ENCODE peak calls at places on chromosomes 16 and 17, in six cellular contexts. T, A, G, X, F and Y are unnamed samples.

GRCh38 chr17:41656249-41657023 is 32.1 kb upstream of the KRT17 start:
- DNase-seq in F (no peak), G (no peak), A (no peak), X (peak; percentile 74), T (no peak), Y (no peak)

GRCh38 chr17:16036261-16036660 is 36.6 kb downstream of the TTC19 start:
- DNase-seq in A (no peak), F (no peak), T (no peak), X (no peak), G (no peak), Y (no peak)

GRCh38 chr17:74529243-74529642 is 2.0 kb downstream of the CD300LB start:
- DNase-seq in G (no peak), X (no peak), F (no peak), T (no peak), A (no peak), Y (no peak)

GRCh38 chr17:28755486-28755885 is 11.7 kb downstream of the TRAF4 start:
- DNase-seq in G (peak; percentile 35), X (no peak), F (no peak), A (peak; percentile 54), T (no peak), Y (no peak)

GRCh38 chr17:3535253-3535995 is 22.2 kb downstream of the TRPV3 start:
- DNase-seq in G (no peak), T (no peak), F (peak; percentile 49), A (peak; percentile 74), X (no peak), Y (peak; percentile 72)

GRCh38 chr17:81179861-81180260 is 13.8 kb upstream of the AATK start:
- DNase-seq in T (no peak), F (no peak), A (no peak), X (no peak), G (no peak), Y (no peak)

GRCh38 chr17:31371511-31372097 is 19.9 kb upstream of the RAB11FIP4 start:
- DNase-seq in X (no peak), A (no peak), G (no peak), F (no peak), T (no peak), Y (no peak)

GRCh38 chr17:57092171-57092570 is 7.1 kb downstream of the AKAP1 start:
- DNase-seq in G (no peak), A (no peak), T (peak; percentile 57), X (no peak), F (no peak), Y (no peak)

GRCh38 chr16:10253344-10253855 is 71.2 kb upstream of the GRIN2A start:
- DNase-seq in T (no peak), A (no peak), X (no peak), F (no peak), G (no peak), Y (no peak)

GRCh38 chr17:39863918-39864746 is at the start of gene IKZF3:
- DNase-seq in T (no peak), X (peak; percentile 93), A (peak; percentile 46), F (peak; percentile 47), G (no peak), Y (peak; percentile 49)

GRCh38 chr16:11487289-11487688 is 99.4 kb downstream of the LITAF start:
- DNase-seq in X (no peak), G (no peak), A (no peak), T (no peak), F (no peak), Y (no peak)

GRCh38 chr17:68054296-68054900 is 18.9 kb downstream of the KPNA2 start:
- DNase-seq in X (no peak), A (no peak), G (no peak), T (no peak), F (no peak), Y (no peak)

GRCh38 chr17:8155341-8156173 is 3.4 kb upstream of the PER1 start:
- DNase-seq in T (no peak), G (no peak), X (peak; percentile 77), A (no peak), F (no peak), Y (no peak)

GRCh38 chr17:82100502-82101298 is 2.7 kb upstream of the FASN start:
- DNase-seq in T (no peak), A (no peak), X (no peak), F (no peak), G (no peak), Y (no peak)

GRCh38 chr17:62595484-62595883 is 32.0 kb upstream of the MRC2 start:
- DNase-seq in G (no peak), X (no peak), A (no peak), F (no peak), T (no peak), Y (no peak)

GRCh38 chr17:40520991-40521453 is 19.6 kb upstream of the TNS4 start:
- DNase-seq in F (no peak), X (no peak), T (no peak), G (no peak), A (no peak), Y (no peak)

GRCh38 chr17:7445011-7445927 is at the start of gene CHRNB1:
- DNase-seq in X (peak; percentile 96), F (peak; percentile 73), G (no peak), A (peak; percentile 93), T (no peak), Y (peak; percentile 73)

GRCh38 chr17:17044846-17045561 is 2.7 kb downstream of the MPRIP start:
- DNase-seq in T (peak; percentile 85), F (no peak), X (no peak), A (no peak), G (peak; percentile 21), Y (no peak)

GRCh38 chr16:17784073-17784472 is 313.3 kb upstream of the XYLT1 start:
- DNase-seq in G (no peak), T (no peak), X (no peak), F (no peak), A (peak; percentile 45), Y (peak; percentile 6)

GRCh38 chr17:10871914-10872313 is 34.0 kb upstream of the PIRT start:
- DNase-seq in G (no peak), T (no peak), A (no peak), F (no peak), X (no peak), Y (no peak)

GRCh38 chr16:56684926-56685590 is 2.8 kb downstream of the MT1X start:
- DNase-seq in G (no peak), T (no peak), F (no peak), X (no peak), A (no peak), Y (no peak)

GRCh38 chr17:29643817-29644160 is 21.1 kb upstream of the CORO6 start:
- DNase-seq in F (no peak), G (no peak), T (no peak), X (no peak), A (no peak), Y (no peak)

GRCh38 chr16:22006636-22007035 is 1.3 kb upstream of the MOSMO start:
- DNase-seq in G (no peak), T (no peak), F (no peak), X (no peak), A (no peak), Y (no peak)

GRCh38 chr17:77400445-77400870 is 259.7 kb downstream of the SEC14L1 start:
- DNase-seq in X (no peak), F (no peak), T (no peak), G (no peak), A (no peak), Y (no peak)

GRCh38 chr16:50960517-50961202 is 190.4 kb downstream of the SALL1 start:
- DNase-seq in T (no peak), X (no peak), A (no peak), G (no peak), F (no peak), Y (no peak)

GRCh38 chr17:34302626-34303025 is 16.6 kb upstream of the CCL8 start:
- DNase-seq in X (no peak), F (no peak), G (no peak), A (no peak), T (no peak), Y (no peak)

GRCh38 chr17:19418312-19418992 is 7.4 kb downstream of the RNF112 start:
- DNase-seq in F (no peak), X (no peak), G (no peak), T (peak; percentile 38), A (no peak), Y (no peak)

GRCh38 chr16:87580855-87581261 is 21.4 kb upstream of the JPH3 start:
- DNase-seq in G (peak; percentile 64), A (peak; percentile 48), X (peak; percentile 17), F (no peak), T (no peak), Y (no peak)

GRCh38 chr16:13421726-13422125 is 498.2 kb upstream of the ERCC4 start:
- DNase-seq in T (no peak), F (no peak), X (no peak), A (no peak), G (peak; percentile 7), Y (no peak)

GRCh38 chr17:15213381-15214087 is 51.6 kb downstream of the PMP22 start:
- DNase-seq in T (no peak), F (no peak), G (no peak), A (peak; percentile 30), X (no peak), Y (peak; percentile 29)

GRCh38 chr16:58001781-58002410 is 689 bp downstream of the USB1 start:
- DNase-seq in X (no peak), A (no peak), G (no peak), F (no peak), T (no peak), Y (no peak)